ENCODE peak calls at places on chromosomes 3 and 15, in six cellular contexts. T, X, P, H, Q and O are unnamed samples.

GRCh38 chr3:48245136-48245535 is 4.2 kb downstream of the ZNF589 start:
- DNase-seq in Q (no peak), T (no peak), X (no peak), P (no peak), H (no peak), O (no peak)

GRCh38 chr3:185560676-185561075 is 8.3 kb upstream of the LIPH start:
- DNase-seq in X (no peak), T (no peak), P (no peak), H (no peak), Q (no peak), O (no peak)

GRCh38 chr3:156723182-156723619 is 48.8 kb downstream of the TIPARP start:
- DNase-seq in X (no peak), Q (no peak), T (no peak), H (peak), P (no peak), O (no peak)

GRCh38 chr3:53084310-53085001 is 38.6 kb upstream of the SFMBT1 start:
- DNase-seq in T (no peak), P (no peak), Q (no peak), H (peak), X (no peak), O (no peak)

GRCh38 chr3:143173242-143173641 is 53.7 kb downstream of the CHST2 start:
- DNase-seq in Q (no peak), H (no peak), X (no peak), T (no peak), P (no peak), O (no peak)

GRCh38 chr3:141112686-141113255 is 61.6 kb downstream of the SPSB4 start:
- DNase-seq in H (no peak), T (no peak), P (no peak), Q (no peak), X (no peak), O (no peak)

GRCh38 chr15:45268135-45268534 is 16.1 kb downstream of the SLC28A2 start:
- DNase-seq in T (no peak), H (no peak), X (no peak), Q (no peak), P (no peak), O (no peak)

GRCh38 chr15:89299896-89300295 is 34.7 kb downstream of the POLG start:
- DNase-seq in Q (peak), T (no peak), P (no peak), X (no peak), H (no peak), O (no peak)

GRCh38 chr3:79651536-79652065 is 116.2 kb downstream of the ROBO1 start:
- DNase-seq in T (no peak), H (no peak), Q (no peak), X (no peak), P (no peak), O (no peak)

GRCh38 chr3:48989796-48990635 is at the start of gene P4HTM:
- DNase-seq in X (peak), P (peak), H (peak), Q (peak), T (peak), O (peak)

GRCh38 chr3:194496217-194496881 is 9.5 kb upstream of the ATP13A3 start:
- DNase-seq in P (no peak), T (no peak), X (no peak), Q (no peak), H (no peak), O (no peak)

GRCh38 chr3:157542711-157543485 is 39.7 kb upstream of the VEPH1 start:
- DNase-seq in Q (peak), H (peak), X (no peak), T (no peak), P (peak), O (no peak)

GRCh38 chr15:32135326-32135725 is 105.0 kb downstream of the CHRNA7 start:
- DNase-seq in T (no peak), H (no peak), Q (no peak), P (no peak), X (no peak), O (no peak)

GRCh38 chr15:51443282-51443914 is 101.9 kb downstream of the GLDN start:
- DNase-seq in T (no peak), X (no peak), Q (no peak), H (no peak), P (no peak), O (no peak)

GRCh38 chr3:159130108-159130507 is 328.3 kb downstream of the MFSD1 start:
- DNase-seq in X (no peak), T (no peak), Q (no peak), H (no peak), P (no peak), O (no peak)

GRCh38 chr3:143810866-143811265 is 37.4 kb downstream of the SLC9A9 start:
- DNase-seq in H (no peak), T (no peak), P (no peak), Q (no peak), X (no peak), O (no peak)

GRCh38 chr3:15983232-15983631 is 185.5 kb upstream of the ANKRD28 start:
- DNase-seq in H (no peak), Q (peak), P (no peak), X (no peak), T (no peak), O (no peak)

GRCh38 chr3:188218571-188218970 is 64.6 kb downstream of the LPP start:
- DNase-seq in Q (no peak), H (no peak), X (no peak), T (no peak), P (no peak), O (no peak)

GRCh38 chr3:133042778-133043177 is 4.6 kb downstream of the TMEM108 start:
- DNase-seq in X (no peak), P (no peak), Q (no peak), H (no peak), T (no peak), O (no peak)

GRCh38 chr15:87672309-87672897 is 584.1 kb downstream of the NTRK3 start:
- DNase-seq in H (peak), T (no peak), X (no peak), Q (peak), P (peak), O (peak)

GRCh38 chr3:11221818-11222217 is 50.4 kb upstream of the ATG7 start:
- DNase-seq in Q (no peak), T (no peak), H (no peak), P (no peak), X (no peak), O (no peak)
- TF ChIP-seq CTCF in Q (peak), T (no peak), H (peak), P (no peak), X (no peak), O (no peak)

GRCh38 chr15:60591491-60592385 is 112.8 kb upstream of the ICE2 start:
- DNase-seq in P (peak), X (peak), Q (no peak), T (peak), H (peak), O (peak)

GRCh38 chr15:60594071-60594470 is 115.1 kb upstream of the ICE2 start:
- DNase-seq in Q (no peak), H (no peak), P (no peak), T (no peak), X (no peak), O (no peak)

GRCh38 chr15:60589728-60590127 is 110.8 kb upstream of the ICE2 start:
- DNase-seq in H (no peak), T (no peak), Q (no peak), X (no peak), P (no peak), O (no peak)

GRCh38 chr15:60590935-60591490 is 112.1 kb upstream of the ICE2 start:
- DNase-seq in X (peak), P (peak), Q (no peak), T (peak), H (peak), O (peak)

DNA sequence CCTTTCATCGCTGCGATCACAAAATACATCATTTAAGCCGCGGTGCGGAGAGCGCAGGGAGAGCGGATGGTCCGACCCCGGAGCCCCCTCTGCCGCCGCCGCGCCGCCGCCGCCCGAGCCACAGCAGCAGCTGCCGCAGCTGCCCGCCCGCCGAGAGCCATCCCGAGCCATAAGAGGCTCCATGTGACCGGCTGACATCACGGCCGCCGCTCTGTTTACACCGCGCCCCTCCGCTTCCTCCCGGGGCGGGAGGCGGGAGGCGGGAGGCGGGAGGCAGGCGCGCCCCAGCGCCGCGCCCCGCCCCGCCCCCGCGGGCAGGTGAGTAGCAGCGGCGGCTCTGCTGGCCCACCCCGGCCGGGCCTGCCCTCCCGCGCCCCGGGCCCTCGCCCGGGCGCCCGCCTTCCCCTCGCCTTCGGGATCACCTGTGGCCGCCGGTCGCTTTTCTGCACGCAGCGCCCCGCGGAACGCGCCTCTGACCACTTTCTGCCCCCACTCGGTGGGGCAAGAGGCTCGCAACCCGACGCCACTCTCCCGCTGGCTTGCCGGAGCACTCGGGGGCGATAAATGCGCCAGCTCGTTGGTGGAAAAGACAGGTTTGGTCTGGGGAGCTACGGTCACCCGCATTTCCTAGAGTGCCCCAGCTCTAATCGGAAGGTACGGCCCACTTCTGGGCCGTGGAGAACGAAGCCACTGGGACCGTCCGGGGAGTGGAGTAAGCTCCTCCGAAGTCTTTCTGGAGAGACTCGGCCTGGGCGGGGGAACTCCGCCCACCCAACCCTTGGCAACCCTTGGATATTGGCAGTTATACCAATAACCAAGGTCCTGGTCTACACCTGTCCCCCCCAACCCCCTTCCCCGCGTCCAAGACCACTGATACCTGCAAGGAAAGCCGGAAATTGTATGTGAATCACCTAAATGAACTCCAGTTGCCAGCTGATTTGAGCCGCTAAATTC is 113.7 kb upstream of the ICE2 start:
- DNase-seq in X (peak), H (peak), T (peak), P (peak), Q (no peak), O (peak)
- TF ChIP-seq CTCF in X (peak), H (peak), T (no peak), P (peak), Q (no peak), O (no peak)

DNA sequence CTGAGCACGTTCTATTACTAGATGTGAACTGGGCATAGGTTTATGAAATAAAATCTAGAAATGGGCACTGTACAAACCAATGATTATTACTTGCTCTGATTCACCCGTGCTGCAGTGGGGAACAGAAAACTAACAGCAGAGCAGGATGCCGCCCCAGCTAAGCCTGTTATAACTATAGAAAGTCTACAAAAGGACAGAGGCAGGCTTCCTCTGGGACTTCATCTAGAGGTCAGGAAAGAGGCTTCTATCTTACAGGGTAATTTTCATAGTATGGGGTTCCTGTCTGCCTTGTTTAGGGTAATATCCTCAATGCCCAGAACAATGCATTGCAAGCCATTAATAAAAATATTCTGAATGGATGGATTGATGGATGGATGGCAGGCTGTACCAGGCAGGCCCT is 177.0 kb upstream of the TBL1XR1 start:
- DNase-seq in Q (no peak), T (no peak), H (no peak), P (no peak), X (no peak), O (no peak)
- TF ChIP-seq CTCF in Q (no peak), T (no peak), H (no peak), P (no peak), X (no peak), O (no peak)

DNA sequence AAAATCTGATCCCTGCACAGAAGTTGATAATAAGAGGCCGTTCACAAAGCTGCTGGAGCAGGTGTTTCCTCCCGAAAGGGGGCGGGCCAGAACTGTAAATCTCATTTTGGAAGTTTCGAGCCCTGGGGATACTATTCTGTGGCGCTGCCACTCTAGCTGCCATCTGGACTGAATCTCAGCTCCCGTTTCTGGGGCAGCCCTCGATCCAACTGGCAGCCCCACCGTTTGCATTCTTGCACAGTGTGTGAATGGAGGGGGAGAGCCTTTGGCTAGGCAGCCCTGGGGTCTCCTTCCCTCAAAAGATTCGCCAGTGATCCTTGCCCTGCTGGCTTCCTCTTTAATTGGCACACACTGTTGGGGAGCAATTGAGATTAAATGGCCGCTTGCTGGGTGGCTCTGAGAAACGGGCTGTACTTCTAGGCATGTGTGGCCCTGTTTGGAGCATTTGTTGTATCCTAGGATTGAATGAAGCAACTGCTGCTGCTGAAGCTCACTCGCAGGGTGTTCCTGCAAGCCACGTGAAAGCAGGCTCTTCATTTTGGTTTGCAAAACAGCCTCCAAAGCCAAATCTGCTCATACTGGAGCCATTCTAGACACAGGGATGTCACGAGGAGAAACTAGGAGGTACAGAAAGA is 57.2 kb upstream of the TOPAZ1 start:
- DNase-seq in H (no peak), Q (no peak), X (no peak), P (no peak), T (no peak), O (no peak)
- TF ChIP-seq CTCF in H (no peak), Q (no peak), X (no peak), P (no peak), T (no peak), O (no peak)

DNA sequence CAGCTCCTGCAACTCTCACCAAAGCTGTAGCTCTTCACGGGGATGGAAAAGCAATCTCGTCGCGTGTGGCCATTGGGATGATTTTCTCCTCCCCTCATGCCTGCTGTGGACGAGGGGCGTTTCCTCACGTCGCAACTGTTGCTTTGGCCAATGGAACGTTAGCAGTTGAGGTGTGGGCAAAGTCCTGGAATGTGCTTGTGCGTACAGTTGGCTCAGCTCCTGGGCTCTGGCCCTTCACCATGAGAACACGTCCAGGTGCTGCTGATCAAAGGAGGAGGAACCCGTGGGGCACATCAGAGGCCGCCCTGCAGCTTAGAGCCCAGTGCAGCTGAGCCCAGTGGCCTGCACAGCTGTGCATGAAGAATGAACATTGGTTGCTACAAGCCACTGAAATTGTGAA is 186.1 kb downstream of the TJP1 start:
- DNase-seq in H (no peak), X (no peak), T (no peak), Q (no peak), P (no peak), O (no peak)
- TF ChIP-seq CTCF in H (no peak), X (no peak), T (no peak), Q (no peak), P (no peak), O (no peak)

GRCh38 chr3:134755821-134756220 is 39.2 kb upstream of the EPHB1 start:
- DNase-seq in X (no peak), Q (no peak), P (no peak), T (no peak), H (no peak), O (no peak)

GRCh38 chr3:134752761-134753461 is 42.1 kb upstream of the EPHB1 start:
- DNase-seq in H (no peak), P (no peak), Q (no peak), T (no peak), X (no peak), O (no peak)

GRCh38 chr3:134753999-134754742 is 40.9 kb upstream of the EPHB1 start:
- DNase-seq in H (no peak), X (no peak), T (no peak), Q (no peak), P (no peak), O (no peak)

GRCh38 chr3:134757549-134758069 is 37.5 kb upstream of the EPHB1 start:
- DNase-seq in Q (no peak), X (no peak), P (no peak), H (no peak), T (no peak), O (no peak)

DNA sequence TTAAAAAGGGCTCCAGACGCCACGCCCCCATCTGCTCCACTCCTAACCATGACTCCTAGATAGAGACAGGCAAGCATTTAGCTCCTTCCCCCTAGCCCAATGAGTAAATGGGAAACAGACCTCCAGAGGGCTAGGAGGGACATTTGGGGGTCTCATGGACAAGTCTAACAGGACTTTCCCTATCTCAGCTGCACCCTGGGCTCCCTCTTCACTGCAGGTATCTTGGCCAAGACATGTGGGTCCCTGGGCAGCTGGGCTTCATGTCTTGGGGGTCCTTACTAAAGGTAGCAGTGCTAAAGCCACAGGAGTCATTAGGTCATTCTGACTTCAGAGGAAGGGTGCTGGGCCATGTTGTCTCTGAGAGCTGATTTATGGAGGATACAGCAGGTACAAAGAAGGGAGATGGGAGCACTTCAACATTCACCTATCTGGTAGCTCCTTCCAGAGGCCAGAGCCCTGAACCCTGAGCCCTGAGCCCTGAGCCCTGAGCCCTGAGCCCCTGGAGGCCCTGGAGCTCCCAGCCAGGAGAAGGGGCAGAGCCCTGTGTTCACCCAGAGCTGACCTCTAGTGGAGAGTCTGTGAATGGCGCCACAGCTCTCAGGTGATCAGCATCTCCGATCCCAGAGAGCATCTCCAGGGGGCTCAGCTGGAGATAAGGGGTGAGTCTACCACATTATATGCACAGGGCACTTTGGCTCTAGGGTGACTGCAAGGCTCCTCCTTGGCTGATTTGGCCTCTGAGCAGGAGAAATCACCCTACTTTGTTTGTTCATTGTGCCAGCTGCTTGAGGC is 40.1 kb upstream of the EPHB1 start:
- DNase-seq in H (peak), T (no peak), Q (no peak), X (peak), P (peak), O (no peak)
- TF ChIP-seq CTCF in H (peak), T (no peak), Q (peak), X (peak), P (peak), O (peak)

GRCh38 chr15:70633394-70633793 is 130.0 kb downstream of the UACA start:
- DNase-seq in P (no peak), T (no peak), H (no peak), X (no peak), Q (no peak), O (no peak)

GRCh38 chr15:70635895-70636294 is 127.5 kb downstream of the UACA start:
- DNase-seq in H (no peak), Q (no peak), T (no peak), P (no peak), X (no peak), O (no peak)

GRCh38 chr15:70632079-70632850 is 131.1 kb downstream of the UACA start:
- DNase-seq in X (no peak), Q (no peak), P (no peak), H (no peak), T (no peak), O (no peak)

GRCh38 chr15:70632981-70633380 is 130.4 kb downstream of the UACA start:
- DNase-seq in Q (no peak), X (no peak), T (no peak), P (no peak), H (no peak), O (no peak)

DNA sequence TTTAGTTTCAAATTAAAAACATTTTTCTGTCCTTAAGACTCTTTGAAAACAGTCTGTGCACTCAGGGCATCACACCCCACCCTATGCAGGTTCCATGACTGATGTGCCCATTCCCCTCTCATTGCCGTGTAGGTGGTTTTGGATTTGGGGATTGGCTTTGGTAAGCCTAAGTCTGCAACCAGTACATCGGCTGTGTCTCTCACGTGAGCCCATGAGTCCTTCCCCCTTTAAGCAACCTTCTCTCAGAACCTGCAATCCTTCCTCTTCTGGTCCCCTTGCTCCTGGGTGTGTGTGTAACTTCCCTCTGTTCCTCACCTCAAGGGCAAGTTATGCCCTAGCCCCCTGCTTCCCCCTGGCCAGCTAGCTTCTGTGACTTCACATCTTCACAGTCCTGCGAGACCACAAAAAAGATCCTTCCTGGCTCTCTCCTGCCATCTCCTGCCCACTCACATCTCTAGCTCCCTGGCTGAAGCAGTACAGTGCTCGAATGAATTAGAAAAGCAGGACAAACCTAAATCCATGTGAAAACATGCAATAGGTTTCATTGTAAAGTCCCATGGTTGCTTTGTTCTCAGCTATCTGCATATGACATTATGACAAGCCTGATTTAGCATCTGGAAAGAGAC is 126.7 kb downstream of the UACA start:
- DNase-seq in X (no peak), T (no peak), H (no peak), Q (no peak), P (no peak), O (no peak)
- TF ChIP-seq CTCF in X (no peak), T (no peak), H (peak), Q (peak), P (peak), O (peak)